ENCODE peak calls at places on chromosomes 12 and 14, in nine cellular contexts. O is mucosa of descending colon, Y is heart left ventricle, U is gastrocnemius medialis, Z is lung, C is thoracic aorta, R is uterus, H is GM23338, S is hepatocyte. M is an unnamed sample.

GRCh38 chr12:47882796-47883546 is 21.8 kb downstream of the VDR start:
- DNase-seq in O (peak; percentile 74), Y (no peak), U (no peak), Z (peak; percentile 60), C (no peak), R (no peak), H (peak; percentile 11), S (no peak), M (no peak)

GRCh38 chr14:51733147-51733546 is 81.4 kb downstream of the FRMD6 start:
- DNase-seq in O (no peak), Y (no peak), U (no peak), Z (no peak), C (no peak), R (no peak), H (no peak), S (no peak), M (no peak)

GRCh38 chr12:4141344-4142270 is 132.0 kb upstream of the CCND2 start:
- DNase-seq in O (no peak), Y (peak; percentile 19), U (no peak), Z (no peak), C (no peak), R (no peak), H (no peak), S (no peak), M (no peak)

GRCh38 chr12:6959376-6960290 is 8.5 kb downstream of the PTPN6 start:
- DNase-seq in O (peak; percentile 66), Y (no peak), U (no peak), Z (no peak), C (no peak), R (no peak), H (no peak), S (no peak), M (no peak)

GRCh38 chr14:102500190-102500661 is 9.3 kb downstream of the ANKRD9 start:
- DNase-seq in O (peak; percentile 54), Y (peak; percentile 77), U (peak; percentile 95), Z (peak; percentile 71), C (no peak), R (peak; percentile 43), H (no peak), S (peak; percentile 9), M (no peak)

GRCh38 chr12:39236994-39237393 is 205.9 kb downstream of the KIF21A start:
- DNase-seq in O (no peak), Y (no peak), U (no peak), Z (no peak), C (no peak), R (no peak), H (no peak), S (peak; percentile 49), M (no peak)

GRCh38 chr14:58899317-58899713 is 261.6 kb downstream of the DACT1 start:
- DNase-seq in O (no peak), Y (no peak), U (no peak), Z (no peak), C (no peak), R (no peak), H (no peak), S (no peak), M (no peak)

GRCh38 chr12:127119600-127120140 is 1147.3 kb upstream of the TMEM132C start:
- DNase-seq in O (no peak), Y (no peak), U (no peak), Z (no peak), C (no peak), R (no peak), H (no peak), S (no peak), M (no peak)

GRCh38 chr14:92986254-92987147 is 63.6 kb downstream of the CHGA start:
- DNase-seq in O (no peak), Y (peak; percentile 68), U (no peak), Z (peak; percentile 77), C (peak; percentile 59), R (no peak), H (no peak), S (peak; percentile 52), M (no peak)

GRCh38 chr12:46214668-46215429 is 54.0 kb downstream of the SLC38A1 start:
- DNase-seq in O (peak; percentile 77), Y (no peak), U (no peak), Z (no peak), C (no peak), R (no peak), H (no peak), S (no peak), M (no peak)

GRCh38 chr12:115135800-115136211 is 451.8 kb upstream of the TBX3 start:
- DNase-seq in O (peak; percentile 49), Y (peak; percentile 73), U (no peak), Z (no peak), C (no peak), R (no peak), H (no peak), S (peak; percentile 50), M (no peak)

GRCh38 chr12:59657266-59657665 is 61.4 kb downstream of the SLC16A7 start:
- DNase-seq in O (no peak), Y (no peak), U (no peak), Z (no peak), C (no peak), R (no peak), H (no peak), S (no peak), M (no peak)

GRCh38 chr12:124495194-124495983 is 72.0 kb downstream of the NCOR2 start:
- DNase-seq in O (no peak), Y (no peak), U (no peak), Z (no peak), C (no peak), R (no peak), H (no peak), S (no peak), M (no peak)
- H3K4me1 ChIP-seq in O (no peaks in the 10 kb centered on the region), Y (peaks cover 77% of the 10 kb centered on the region), U (peaks cover 46% of the 10 kb centered on the region), Z (peaks cover 7% of the 10 kb centered on the region), C (peaks cover 58% of the 10 kb centered on the region), R (peaks cover 19% of the 10 kb centered on the region), H (peaks cover 17% of the 10 kb centered on the region), S (peaks cover 29% of the 10 kb centered on the region), M (peaks cover 64% of the 10 kb centered on the region)

GRCh38 chr12:15274561-15274967 is 47.7 kb upstream of the PTPRO start:
- DNase-seq in O (no peak), Y (no peak), U (no peak), Z (peak; percentile 40), C (peak; percentile 16), R (peak; percentile 62), H (no peak), S (peak; percentile 19), M (no peak)

GRCh38 chr12:15273896-15274295 is 48.4 kb upstream of the PTPRO start:
- DNase-seq in O (no peak), Y (no peak), U (no peak), Z (no peak), C (no peak), R (no peak), H (no peak), S (no peak), M (no peak)

GRCh38 chr12:15280930-15281329 is 41.4 kb upstream of the PTPRO start:
- DNase-seq in O (no peak), Y (no peak), U (no peak), Z (no peak), C (no peak), R (no peak), H (no peak), S (no peak), M (no peak)

GRCh38 chr12:15276088-15276698 is 46.1 kb upstream of the PTPRO start:
- DNase-seq in O (no peak), Y (peak; percentile 14), U (no peak), Z (no peak), C (no peak), R (peak; percentile 45), H (peak; percentile 77), S (peak; percentile 58), M (no peak)

DNA sequence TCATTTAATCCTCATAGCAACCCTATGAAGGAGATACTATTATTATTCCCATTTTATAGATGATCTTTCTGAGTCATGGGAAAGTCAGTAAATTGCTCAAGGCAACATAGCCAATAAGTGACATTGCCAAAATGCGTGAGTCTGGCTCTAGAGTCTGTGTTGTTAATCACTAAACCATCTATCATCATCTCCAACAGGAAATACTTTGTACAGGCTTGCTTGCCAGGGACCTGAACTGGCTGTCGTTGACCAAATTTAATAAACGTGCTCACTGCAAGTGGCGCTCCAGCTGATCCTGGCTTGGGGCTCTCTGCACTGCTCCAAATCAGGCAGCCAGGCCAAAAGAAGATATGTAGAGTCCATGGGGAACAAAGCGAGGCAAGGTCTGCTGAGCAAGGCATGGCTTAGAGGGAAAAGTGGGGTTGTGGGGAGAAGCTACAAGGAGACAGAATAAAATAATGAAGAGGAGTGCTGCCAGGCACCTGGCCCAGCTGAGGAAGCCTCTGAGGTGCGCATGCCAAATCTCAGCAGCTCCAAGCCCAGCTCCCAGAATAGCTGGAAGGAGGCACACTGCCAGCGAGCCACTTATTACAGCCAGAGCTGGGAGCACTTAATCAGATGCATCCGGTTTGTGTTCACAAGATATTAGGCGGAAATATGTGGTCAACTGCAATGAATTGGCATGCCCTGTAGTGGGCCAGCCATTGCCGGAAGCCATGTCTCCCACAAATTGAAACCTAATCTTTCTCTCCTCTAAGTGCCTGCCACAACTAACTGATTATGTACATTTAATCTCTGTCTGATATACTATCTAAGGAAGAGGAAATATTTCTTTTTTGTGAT is 43.3 kb upstream of the PTPRO start:
- DNase-seq in O (peak; percentile 64), Y (peak; percentile 73), U (peak; percentile 60), Z (peak; percentile 85), C (peak; percentile 79), R (peak; percentile 78), H (no peak), S (peak; percentile 44), M (no peak)
- H3K4me1 ChIP-seq in O (no peaks in the 10 kb centered on the region), Y (peaks cover 7% of the 10 kb centered on the region), U (peaks cover 32% of the 10 kb centered on the region), Z (no peaks in the 10 kb centered on the region), C (peaks cover 47% of the 10 kb centered on the region), R (no peaks in the 10 kb centered on the region), H (no peaks in the 10 kb centered on the region), S (no peaks in the 10 kb centered on the region), M (peaks cover 31% of the 10 kb centered on the region)

GRCh38 chr14:105198588-105198987 is 17.5 kb upstream of the NUDT14 start:
- DNase-seq in O (no peak), Y (no peak), U (no peak), Z (no peak), C (no peak), R (no peak), H (no peak), S (no peak), M (no peak)
- H3K4me1 ChIP-seq in O (peaks cover 16% of the 10 kb centered on the region), Y (peaks cover 80% of the 10 kb centered on the region), U (peaks cover 14% of the 10 kb centered on the region), Z (no peaks in the 10 kb centered on the region), C (peaks cover 23% of the 10 kb centered on the region), R (no peaks in the 10 kb centered on the region), H (no peaks in the 10 kb centered on the region), S (peaks cover 31% of the 10 kb centered on the region), M (peaks cover 62% of the 10 kb centered on the region)

DNA sequence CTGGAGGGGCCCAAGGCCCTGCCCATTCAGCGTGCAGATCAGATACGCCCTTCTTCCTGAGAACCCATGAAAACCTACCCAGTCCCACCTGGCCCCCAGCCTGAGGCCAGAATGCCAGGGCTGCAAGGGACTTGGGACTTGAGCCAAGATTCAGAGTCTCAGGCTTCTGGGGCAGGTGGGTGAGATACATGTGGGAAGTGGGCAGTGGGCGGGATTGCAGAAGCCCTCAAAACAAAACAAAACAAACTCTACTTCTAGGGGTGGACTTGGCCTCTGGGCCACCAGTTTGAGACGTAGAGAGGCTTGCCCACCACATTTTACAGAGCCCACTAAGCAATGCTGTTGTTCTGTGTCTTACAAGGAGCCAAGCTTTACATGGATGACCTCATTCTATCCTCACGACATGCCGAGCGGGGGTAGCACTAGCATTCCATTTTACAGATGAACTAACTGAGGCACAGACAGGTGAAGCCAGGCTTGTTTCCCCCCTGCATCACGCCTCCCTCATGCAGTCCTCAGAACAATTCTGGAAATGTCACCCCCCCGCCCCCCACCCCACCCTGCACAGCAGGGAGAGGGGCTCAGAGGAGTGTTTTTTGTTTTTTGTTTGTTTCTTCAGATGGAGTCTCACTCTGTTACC is 1.7 kb downstream of the SLC8B1 start:
- DNase-seq in O (no peak), Y (no peak), U (no peak), Z (no peak), C (no peak), R (no peak), H (no peak), S (no peak), M (no peak)
- H3K4me1 ChIP-seq in O (peaks cover 7% of the 10 kb centered on the region), Y (peaks cover 25% of the 10 kb centered on the region), U (peaks cover 11% of the 10 kb centered on the region), Z (peaks cover 4% of the 10 kb centered on the region), C (peaks cover 30% of the 10 kb centered on the region), R (no peaks in the 10 kb centered on the region), H (peaks cover 14% of the 10 kb centered on the region), S (peaks cover 12% of the 10 kb centered on the region), M (peaks cover 33% of the 10 kb centered on the region)

GRCh38 chr14:33774866-33775519 is 175.9 kb downstream of the EGLN3 start:
- DNase-seq in O (no peak), Y (no peak), U (no peak), Z (no peak), C (no peak), R (no peak), H (no peak), S (no peak), M (no peak)
- H3K4me1 ChIP-seq in O (no peaks in the 10 kb centered on the region), Y (no peaks in the 10 kb centered on the region), U (no peaks in the 10 kb centered on the region), Z (no peaks in the 10 kb centered on the region), C (no peaks in the 10 kb centered on the region), R (no peaks in the 10 kb centered on the region), H (peaks cover 23% of the 10 kb centered on the region), S (no peaks in the 10 kb centered on the region), M (no peaks in the 10 kb centered on the region)

M was measured in vagina.